ENCODE peak calls at places on chromosome 18, in ten cellular contexts. N, I, T, E, J, B, P, O, L and M are unnamed samples.

GRCh38 chr18:4004176-4004829 is 450.8 kb downstream of the DLGAP1 start:
- DNase-seq in E (no peak), T (no peak), I (peak), B (no peak), O (peak), J (no peak), N (peak), L (no peak), P (no peak), M (no peak)

GRCh38 chr18:39453882-39454281 is 1888.3 kb upstream of the CELF4 start:
- DNase-seq in L (no peak), I (peak), J (no peak), E (no peak), P (peak), N (peak), B (peak), T (no peak), O (no peak), M (no peak)

GRCh38 chr18:25805323-25805722 is 285.1 kb downstream of the SS18 start:
- DNase-seq in P (no peak), N (peak), E (no peak), L (no peak), B (peak), J (no peak), O (no peak), I (peak), T (no peak), M (no peak)

GRCh38 chr18:46433121-46433826 is 223.7 kb downstream of the LOXHD1 start:
- DNase-seq in I (no peak), B (no peak), T (no peak), E (no peak), P (no peak), O (no peak), J (no peak), N (no peak), L (no peak), M (no peak)

GRCh38 chr18:13412901-13413300 is 194.3 kb downstream of the LDLRAD4 start:
- DNase-seq in L (no peak), T (no peak), I (no peak), B (no peak), P (no peak), J (no peak), N (no peak), E (no peak), O (no peak), M (no peak)

GRCh38 chr18:3458952-3459853 is 9.2 kb downstream of the TGIF1 start:
- DNase-seq in B (peak), T (no peak), O (peak), N (no peak), E (no peak), L (no peak), J (no peak), I (peak), P (no peak), M (peak)

GRCh38 chr18:62403125-62403524 is 78.0 kb downstream of the TNFRSF11A start:
- DNase-seq in I (no peak), N (no peak), J (no peak), L (no peak), P (no peak), O (no peak), T (no peak), B (no peak), E (no peak), M (no peak)

GRCh38 chr18:59569321-59569720 is 127.9 kb downstream of the CCBE1 start:
- DNase-seq in L (no peak), I (peak), O (no peak), B (no peak), N (no peak), T (peak), P (no peak), J (no peak), E (no peak), M (no peak)

GRCh38 chr18:76633504-76634259 is 138.6 kb upstream of the ZNF516 start:
- DNase-seq in E (no peak), P (no peak), O (no peak), L (no peak), T (no peak), I (no peak), N (no peak), J (no peak), B (no peak), M (no peak)

GRCh38 chr18:61635901-61636528 is 256.8 kb downstream of the RNF152 start:
- DNase-seq in J (no peak), P (peak), T (peak), B (peak), E (no peak), L (peak), O (peak), N (peak), I (peak), M (peak)

GRCh38 chr18:79554945-79555645 is 124.5 kb upstream of the CTDP1 start:
- DNase-seq in T (no peak), N (no peak), E (no peak), L (no peak), I (no peak), P (no peak), J (no peak), O (no peak), B (no peak), M (no peak)

GRCh38 chr18:48777026-48777736 is 173.6 kb downstream of the SMAD7 start:
- DNase-seq in J (peak), I (peak), E (peak), P (peak), T (no peak), O (peak), B (peak), N (peak), L (no peak), M (peak)

GRCh38 chr18:515838-516237 is 15.3 kb upstream of the COLEC12 start:
- DNase-seq in N (no peak), P (no peak), E (no peak), J (no peak), T (no peak), I (no peak), B (peak), L (no peak), O (peak), M (no peak)

GRCh38 chr18:79498662-79499061 is 102.9 kb downstream of the NFATC1 start:
- DNase-seq in N (no peak), I (no peak), B (no peak), L (no peak), P (no peak), J (no peak), T (no peak), E (no peak), O (no peak), M (no peak)

GRCh38 chr18:22170421-22171262 is 1.3 kb downstream of the GATA6 start:
- DNase-seq in E (no peak), I (peak), J (no peak), T (no peak), L (peak), N (peak), P (no peak), O (peak), B (peak), M (peak)

GRCh38 chr18:62944454-62944853 is 229.1 kb downstream of the PHLPP1 start:
- DNase-seq in B (no peak), E (no peak), O (no peak), T (no peak), P (no peak), L (no peak), J (no peak), N (no peak), I (peak), M (no peak)

GRCh38 chr18:58526425-58527115 is 102.3 kb downstream of the ALPK2 start:
- DNase-seq in P (no peak), E (no peak), T (no peak), I (no peak), B (no peak), J (no peak), L (no peak), N (no peak), O (no peak), M (peak)

GRCh38 chr18:52288403-52289004 is 51.5 kb upstream of the DCC start:
- DNase-seq in O (peak), J (no peak), I (no peak), P (peak), E (no peak), T (peak), N (no peak), B (no peak), L (no peak), M (no peak)

GRCh38 chr18:48923746-48924580 is 26.8 kb downstream of the SMAD7 start:
- DNase-seq in J (no peak), N (peak), T (no peak), B (peak), E (no peak), O (peak), P (no peak), I (peak), L (no peak), M (peak)

GRCh38 chr18:13273800-13274199 is 55.2 kb downstream of the LDLRAD4 start:
- DNase-seq in T (no peak), J (no peak), P (no peak), O (no peak), L (no peak), I (no peak), E (peak), B (no peak), N (no peak), M (no peak)

GRCh38 chr18:55289775-55290174 is 298.2 kb downstream of the TCF4 start:
- DNase-seq in I (no peak), J (no peak), O (no peak), T (no peak), P (no peak), L (no peak), E (no peak), N (no peak), B (no peak), M (no peak)